ENCODE peak calls at places on chromosomes 7 and 10, in seven cellular contexts. P is naive thymus-derived CD4-positive, alpha-beta T cell; Q is SW 1271; A is stimulated activated CD4-positive, alpha-beta T cell treated with anti-CD3 and anti-CD28 coated beads, Interleukin-4, amount 100 ng/mL, for 24 hours; I is left colon; R is hepatocyte; X is astrocyte of the spinal cord. M is an unnamed sample.
A peak's percentile ranks its signal among the peaks of the same experiment; 100 is the strongest.

GRCh38 chr10:28631896-28632596 is 45.3 kb upstream of the BAMBI start:
- DNase-seq in P (no peak), Q (no peak), A (no peak), I (no peak), R (no peak), X (peak; percentile 20), M (peak; percentile 36)

GRCh38 chr7:36601596-36601995 is 122.7 kb downstream of the AOAH start:
- DNase-seq in P (no peak), Q (no peak), A (no peak), I (no peak), R (no peak), X (no peak), M (no peak)

GRCh38 chr7:1466524-1467271 is 7.4 kb upstream of the MICALL2 start:
- DNase-seq in P (no peak), Q (peak; percentile 14), A (no peak), I (peak; percentile 87), R (peak; percentile 91), X (peak; percentile 74), M (peak; percentile 4)

GRCh38 chr10:114271779-114272167 is 32.7 kb downstream of the VWA2 start:
- DNase-seq in P (no peak), Q (peak; percentile 69), A (no peak), I (no peak), R (peak; percentile 44), X (peak; percentile 93), M (peak; percentile 59)

GRCh38 chr7:26284995-26285632 is 6.5 kb upstream of the SNX10 start:
- DNase-seq in P (peak; percentile 26), Q (peak; percentile 18), A (no peak), I (no peak), R (no peak), X (no peak), M (no peak)

GRCh38 chr10:113397031-113397430 is 155.8 kb upstream of the HABP2 start:
- DNase-seq in P (no peak), Q (no peak), A (no peak), I (no peak), R (peak; percentile 6), X (no peak), M (no peak)

GRCh38 chr7:48183370-48183743 is 12.1 kb downstream of the ABCA13 start:
- DNase-seq in P (no peak), Q (no peak), A (no peak), I (no peak), R (no peak), X (no peak), M (no peak)

GRCh38 chr10:122186822-122187810 is 84.0 kb upstream of the BTBD16 start:
- DNase-seq in P (no peak), Q (no peak), A (no peak), I (no peak), R (no peak), X (no peak), M (no peak)

GRCh38 chr7:30260246-30260768 is 24.1 kb upstream of the ZNRF2 start:
- DNase-seq in P (no peak), Q (no peak), A (no peak), I (no peak), R (no peak), X (no peak), M (no peak)

GRCh38 chr7:90624128-90624980 is 28.2 kb downstream of the CDK14 start:
- DNase-seq in P (no peak), Q (no peak), A (no peak), I (no peak), R (peak; percentile 8), X (peak; percentile 31), M (no peak)

GRCh38 chr7:109003742-109004141 is 434.1 kb downstream of the DNAJB9 start:
- DNase-seq in P (no peak), Q (no peak), A (no peak), I (no peak), R (peak; percentile 16), X (peak; percentile 48), M (no peak)

GRCh38 chr7:47100815-47101435 is 481.0 kb downstream of the TNS3 start:
- DNase-seq in P (no peak), Q (peak; percentile 57), A (no peak), I (peak; percentile 72), R (peak; percentile 71), X (peak; percentile 57), M (no peak)

GRCh38 chr7:45178241-45179225 is 20.9 kb downstream of the RAMP3 start:
- DNase-seq in P (no peak), Q (no peak), A (no peak), I (no peak), R (no peak), X (no peak), M (no peak)

GRCh38 chr10:72315611-72316385 is 38.9 kb downstream of the DNAJB12 start:
- DNase-seq in P (no peak), Q (peak; percentile 20), A (no peak), I (peak; percentile 62), R (peak; percentile 51), X (peak; percentile 64), M (no peak)

GRCh38 chr7:28369523-28369922 is 42.8 kb upstream of the CREB5 start:
- DNase-seq in P (no peak), Q (no peak), A (no peak), I (no peak), R (no peak), X (no peak), M (no peak)

GRCh38 chr10:105974803-105975456 is 1189.6 kb downstream of the SORCS1 start:
- DNase-seq in P (no peak), Q (no peak), A (no peak), I (no peak), R (peak; percentile 57), X (peak; percentile 37), M (no peak)

GRCh38 chr10:18140149-18140956 is at the start of gene CACNB2:
- DNase-seq in P (no peak), Q (no peak), A (no peak), I (peak; percentile 72), R (peak; percentile 70), X (peak; percentile 15), M (no peak)

GRCh38 chr10:133335238-133336122 is 1.2 kb downstream of the CALY start:
- DNase-seq in P (peak; percentile 81), Q (peak; percentile 15), A (peak; percentile 76), I (peak; percentile 72), R (peak; percentile 82), X (peak; percentile 55), M (peak; percentile 62)

GRCh38 chr7:6359021-6359420 is 86.6 kb upstream of the CYTH3 start:
- DNase-seq in P (no peak), Q (no peak), A (no peak), I (no peak), R (no peak), X (no peak), M (no peak)

GRCh38 chr10:17021661-17022060 is 108.0 kb downstream of the CUBN start:
- DNase-seq in P (no peak), Q (no peak), A (no peak), I (no peak), R (no peak), X (no peak), M (no peak)

GRCh38 chr10:52484426-52485065 is 170.5 kb downstream of the DKK1 start:
- DNase-seq in P (no peak), Q (no peak), A (no peak), I (no peak), R (no peak), X (no peak), M (no peak)

GRCh38 chr7:48025630-48026029 is 3.3 kb downstream of the SUN3 start:
- DNase-seq in P (no peak), Q (no peak), A (no peak), I (no peak), R (peak; percentile 26), X (no peak), M (no peak)

GRCh38 chr10:120209124-120209523 is 247.9 kb upstream of the PLPP4 start:
- DNase-seq in P (no peak), Q (no peak), A (no peak), I (no peak), R (no peak), X (no peak), M (no peak)

GRCh38 chr10:102504179-102504975 is 605 bp downstream of the SUFU start:
- DNase-seq in P (peak; percentile 17), Q (peak; percentile 9), A (peak; percentile 25), I (peak; percentile 53), R (peak; percentile 62), X (peak; percentile 23), M (no peak)

GRCh38 chr10:121710207-121710606 is 112.0 kb upstream of the FGFR2 start:
- DNase-seq in P (no peak), Q (no peak), A (no peak), I (no peak), R (no peak), X (no peak), M (no peak)

GRCh38 chr10:16896993-16897392 is 79.8 kb upstream of the RSU1 start:
- DNase-seq in P (no peak), Q (no peak), A (no peak), I (no peak), R (no peak), X (no peak), M (no peak)

GRCh38 chr7:1705339-1705738 is 35.3 kb downstream of the ELFN1 start:
- DNase-seq in P (no peak), Q (no peak), A (no peak), I (no peak), R (no peak), X (no peak), M (no peak)

GRCh38 chr10:31612082-31612481 is 293.1 kb downstream of the ZEB1 start:
- DNase-seq in P (no peak), Q (no peak), A (no peak), I (no peak), R (no peak), X (no peak), M (no peak)

GRCh38 chr7:7349156-7349555 is 166.8 kb downstream of the C1GALT1 start:
- DNase-seq in P (no peak), Q (no peak), A (no peak), I (no peak), R (no peak), X (no peak), M (no peak)

GRCh38 chr10:86361134-86362128 is 5.2 kb downstream of the GRID1 start:
- DNase-seq in P (no peak), Q (no peak), A (no peak), I (no peak), R (no peak), X (no peak), M (no peak)

GRCh38 chr7:105014725-105015630 is 973 bp downstream of the KMT2E start:
- DNase-seq in P (peak; percentile 42), Q (peak; percentile 62), A (peak; percentile 62), I (peak; percentile 70), R (peak; percentile 64), X (peak; percentile 48), M (no peak)

GRCh38 chr7:70271617-70272081 is 673.4 kb downstream of the AUTS2 start:
- DNase-seq in P (no peak), Q (no peak), A (no peak), I (no peak), R (no peak), X (no peak), M (no peak)

GRCh38 chr7:125504848-125505247 is 575.2 kb upstream of the POT1 start:
- DNase-seq in P (no peak), Q (no peak), A (no peak), I (no peak), R (no peak), X (no peak), M (no peak)

GRCh38 chr10:60352105-60352504 is 37.6 kb downstream of the ANK3 start:
- DNase-seq in P (no peak), Q (no peak), A (no peak), I (no peak), R (no peak), X (no peak), M (no peak)

GRCh38 chr10:70053896-70054641 is 1.4 kb downstream of the MACROH2A2 start:
- DNase-seq in P (no peak), Q (no peak), A (no peak), I (peak; percentile 27), R (peak; percentile 47), X (no peak), M (no peak)